ENCODE peak calls at places on chromosomes 11 and 22, in ten cellular contexts. U is esophagus muscularis mucosa, F is stomach, E is K562, R is A549, N is tibial nerve, X is HepG2, M is H1, I is SK-N-SH, V is suprapubic skin. Q is an unnamed sample.

GRCh38 chr22:23225337-23225723 is 45.0 kb downstream of the BCR start:
- DNase-seq in U (no peak), F (no peak), E (peak), R (no peak), N (no peak), X (no peak), M (no peak), I (no peak), V (no peak), Q (no peak)

GRCh38 chr11:61587951-61588695 is 7.2 kb upstream of the SYT7 start:
- DNase-seq in U (no peak), F (peak), E (peak), R (peak), N (no peak), X (no peak), M (no peak), I (peak), V (peak), Q (peak)

GRCh38 chr11:116776522-116776984 is 3.8 kb upstream of the BUD13 start:
- DNase-seq in U (no peak), F (no peak), E (no peak), R (no peak), N (no peak), X (no peak), M (no peak), I (no peak), V (no peak), Q (no peak)

GRCh38 chr11:57901756-57902155 is 121.9 kb upstream of the OR9Q1 start:
- DNase-seq in U (peak), F (no peak), E (peak), R (no peak), N (no peak), X (no peak), M (no peak), I (no peak), V (no peak), Q (no peak)

GRCh38 chr22:26842103-26842502 is 184.7 kb downstream of the MIAT start:
- DNase-seq in U (no peak), F (no peak), E (no peak), R (no peak), N (no peak), X (no peak), M (no peak), I (no peak), V (no peak), Q (no peak)

GRCh38 chr22:49017769-49018330 is 809.8 kb downstream of the BRD1 start:
- DNase-seq in U (no peak), F (peak), E (no peak), R (no peak), N (peak), X (no peak), M (no peak), I (peak), V (peak), Q (peak)

GRCh38 chr22:30453731-30454510 is 17.9 kb downstream of the SEC14L3 start:
- DNase-seq in U (no peak), F (no peak), E (no peak), R (no peak), N (no peak), X (no peak), M (no peak), I (peak), V (no peak), Q (no peak)

GRCh38 chr22:43919106-43919965 is 4.3 kb upstream of the PNPLA3 start:
- DNase-seq in U (no peak), F (peak), E (no peak), R (no peak), N (no peak), X (no peak), M (no peak), I (peak), V (no peak), Q (no peak)

GRCh38 chr11:1563149-1563638 is 8.9 kb downstream of the DUSP8 start:
- DNase-seq in U (no peak), F (no peak), E (no peak), R (no peak), N (no peak), X (no peak), M (no peak), I (no peak), V (peak), Q (no peak)

GRCh38 chr11:95791385-95792033 is 1.2 kb downstream of the CEP57 start:
- DNase-seq in U (no peak), F (no peak), E (no peak), R (no peak), N (no peak), X (no peak), M (no peak), I (no peak), V (no peak), Q (no peak)

GRCh38 chr22:25393121-25393805 is 171.2 kb upstream of the GRK3 start:
- DNase-seq in U (no peak), F (no peak), E (no peak), R (no peak), N (no peak), X (no peak), M (no peak), I (no peak), V (no peak), Q (no peak)

GRCh38 chr11:19703211-19703610 is 9.4 kb upstream of the NAV2 start:
- DNase-seq in U (no peak), F (no peak), E (no peak), R (no peak), N (no peak), X (no peak), M (no peak), I (peak), V (no peak), Q (peak)

DNA sequence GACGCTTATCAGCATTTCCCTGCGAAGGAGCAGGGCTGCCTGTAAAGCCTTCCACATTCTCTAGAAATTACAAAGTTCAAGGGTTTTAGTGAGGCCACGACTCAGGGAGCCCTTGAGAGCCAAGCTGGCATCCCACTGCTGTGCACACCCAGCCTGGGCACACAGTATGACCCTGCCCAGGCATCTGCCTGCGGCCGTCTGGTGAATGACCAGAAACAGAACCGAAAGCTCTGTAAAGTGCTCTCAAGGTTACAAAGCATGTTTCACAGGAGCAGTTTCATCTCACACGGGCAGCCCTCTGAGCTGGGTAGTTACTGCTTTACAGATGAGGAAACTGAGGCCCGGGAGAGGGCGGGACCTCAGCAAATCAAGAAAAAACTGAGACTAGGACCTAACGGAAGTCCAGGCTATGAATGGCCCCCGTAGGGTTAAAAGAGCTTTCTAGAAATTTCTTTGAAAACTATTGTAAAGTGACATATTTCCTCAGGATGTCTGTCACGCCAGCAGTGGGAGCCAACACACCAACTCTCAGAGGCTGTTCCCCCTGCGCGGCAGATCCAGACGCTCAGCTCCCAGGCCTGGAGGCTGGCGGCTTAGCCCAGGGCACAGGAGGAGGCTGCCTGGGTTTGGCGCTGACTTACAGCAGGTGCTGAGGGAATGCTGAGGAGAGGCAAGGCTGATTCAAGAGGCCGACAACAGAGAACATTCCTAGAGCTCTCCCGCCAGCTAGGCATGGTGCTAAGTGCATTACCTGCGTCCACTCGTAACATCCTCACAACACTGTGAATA is 7.7 kb upstream of the TCF20 start:
- DNase-seq in U (no peak), F (no peak), E (no peak), R (no peak), N (no peak), X (no peak), M (no peak), I (peak), V (peak), Q (peak)
- TF ChIP-seq CTCF in U (no peak), F (no peak), E (peak), R (no peak), N (no peak), X (no peak), M (peak), I (no peak), V (no peak), Q (no peak)

GRCh38 chr11:45337583-45338360 is 51.6 kb upstream of the SYT13 start:
- DNase-seq in U (peak), F (no peak), E (no peak), R (no peak), N (no peak), X (no peak), M (no peak), I (no peak), V (no peak), Q (no peak)

GRCh38 chr11:45335434-45335833 is 49.3 kb upstream of the SYT13 start:
- DNase-seq in U (peak), F (no peak), E (no peak), R (no peak), N (no peak), X (no peak), M (no peak), I (no peak), V (no peak), Q (no peak)

GRCh38 chr11:45333506-45333971 is 47.4 kb upstream of the SYT13 start:
- DNase-seq in U (peak), F (peak), E (peak), R (peak), N (no peak), X (peak), M (no peak), I (peak), V (no peak), Q (peak)

GRCh38 chr11:45334410-45334809 is 48.3 kb upstream of the SYT13 start:
- DNase-seq in U (peak), F (no peak), E (no peak), R (no peak), N (no peak), X (no peak), M (no peak), I (no peak), V (no peak), Q (no peak)

GRCh38 chr11:45336136-45336535 is 50.0 kb upstream of the SYT13 start:
- DNase-seq in U (peak), F (no peak), E (no peak), R (no peak), N (no peak), X (no peak), M (no peak), I (peak), V (no peak), Q (no peak)
- TF ChIP-seq EP300 in U (no peak), F (no peak), E (no peak), R (no peak), N (no peak), X (no peak), M (no peak), I (no peak), V (no peak), Q (no peak)

GRCh38 chr11:86070435-86071056 is 1.7 kb upstream of the PICALM start:
- DNase-seq in U (no peak), F (no peak), E (no peak), R (no peak), N (no peak), X (no peak), M (no peak), I (no peak), V (no peak), Q (no peak)
- H3K4me3 ChIP-seq in U (no peak), F (no peak), E (no peak), R (no peak), N (no peak), X (no peak), M (no peak), I (no peak), V (no peak), Q (no peak)

GRCh38 chr22:38202437-38203089 is 769 bp downstream of the MAFF start:
- DNase-seq in U (no peak), F (peak), E (peak), R (no peak), N (peak), X (peak), M (no peak), I (peak), V (peak), Q (peak)
- TF ChIP-seq CTCF in U (peak), F (peak), E (no peak), R (no peak), N (peak), X (peak), M (no peak), I (peak), V (no peak), Q (no peak)

DNA sequence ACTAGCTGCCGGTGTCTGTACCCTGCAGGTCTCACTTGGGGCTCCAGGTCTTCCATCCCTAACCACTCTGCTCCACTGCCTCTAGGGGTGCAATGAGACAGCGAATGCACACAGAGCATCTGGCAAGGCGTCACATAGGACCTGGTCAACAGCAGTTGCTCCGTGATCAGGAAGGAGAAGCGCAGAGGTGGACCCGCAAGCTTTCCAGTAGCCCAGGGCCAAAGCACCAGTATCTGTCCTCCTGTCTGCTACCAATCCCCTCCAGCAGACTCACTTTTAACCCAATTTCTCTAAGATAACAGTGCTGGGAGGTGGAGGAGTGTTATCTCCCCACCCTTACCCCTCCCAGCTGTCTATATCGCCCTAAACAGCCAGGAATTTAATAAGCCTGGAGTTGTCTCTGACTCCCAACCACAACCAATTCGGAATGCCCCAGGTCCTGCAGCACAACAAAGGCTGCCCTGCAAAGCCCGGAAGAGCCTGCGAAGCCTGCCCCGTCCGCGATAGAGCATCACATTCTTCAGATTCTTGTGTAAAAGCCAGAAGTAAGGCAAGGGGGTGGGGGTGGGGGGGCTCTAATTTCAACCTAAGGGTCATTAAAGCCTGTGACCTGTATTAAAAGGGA is 19.3 kb downstream of the MYH9 start:
- DNase-seq in U (no peak), F (no peak), E (peak), R (no peak), N (no peak), X (peak), M (peak), I (peak), V (no peak), Q (no peak)
- TF ChIP-seq EP300 in U (no peak), F (no peak), E (peak), R (no peak), N (no peak), X (no peak), M (no peak), I (peak), V (no peak), Q (no peak)

GRCh38 chr11:9568161-9568853 is 5.2 kb upstream of the WEE1 start:
- DNase-seq in U (no peak), F (no peak), E (no peak), R (no peak), N (no peak), X (no peak), M (no peak), I (no peak), V (no peak), Q (no peak)
- H3K4me3 ChIP-seq in U (no peak), F (no peak), E (no peak), R (no peak), N (no peak), X (peak), M (no peak), I (no peak), V (no peak), Q (no peak)

DNA sequence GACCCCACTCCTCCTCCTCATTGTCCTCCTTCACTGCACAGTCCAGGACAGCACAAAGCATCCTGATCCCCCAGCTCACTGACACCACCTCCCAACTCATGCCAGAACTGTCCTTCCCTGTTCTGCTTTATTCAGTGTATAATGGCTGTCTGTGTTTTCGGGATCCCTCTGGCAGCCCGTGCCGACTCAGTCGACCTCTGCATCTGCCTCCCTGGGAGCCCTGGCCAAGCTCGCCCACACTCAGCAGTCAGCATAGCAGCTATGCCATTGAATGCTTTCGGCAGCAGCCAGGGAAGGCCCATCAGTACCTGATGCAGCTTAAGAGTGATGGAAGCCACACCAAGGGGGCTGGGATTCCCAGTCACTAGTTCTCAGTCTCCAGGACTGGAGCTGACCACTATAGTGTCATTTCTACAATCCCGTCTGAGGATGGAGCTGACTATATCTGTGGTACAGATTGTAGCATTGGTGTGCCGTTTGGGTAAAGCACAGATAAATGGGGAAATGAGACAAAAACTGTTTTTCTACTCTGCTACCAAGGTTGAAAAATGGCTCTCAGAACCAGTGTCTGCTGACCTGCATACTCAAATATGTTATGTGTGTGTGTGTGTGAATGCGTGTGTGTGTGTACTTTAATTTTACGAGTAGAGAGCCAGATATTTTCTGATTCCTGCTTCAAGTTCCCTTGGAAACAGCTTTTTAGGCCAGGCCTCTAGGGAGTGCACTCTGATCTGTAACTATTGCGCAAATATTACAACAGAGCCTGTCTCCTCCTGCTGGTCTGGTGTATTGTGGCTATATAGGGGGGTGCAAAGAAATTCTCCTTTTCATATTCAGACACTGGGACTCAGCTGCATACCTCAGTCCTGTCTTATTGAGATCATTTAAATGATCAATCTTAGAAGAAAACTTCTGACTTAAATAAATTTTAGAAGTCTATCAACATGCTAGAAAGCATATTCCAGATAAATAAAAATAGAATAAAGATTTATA is 78.8 kb upstream of the TOP3B start:
- DNase-seq in U (peak), F (no peak), E (no peak), R (peak), N (no peak), X (peak), M (no peak), I (no peak), V (no peak), Q (peak)
- TF ChIP-seq CTCF in U (no peak), F (no peak), E (peak), R (peak), N (peak), X (peak), M (no peak), I (no peak), V (peak), Q (no peak)

Q was measured in sigmoid colon.